ENCODE peak calls at places on chromosomes 6 and 20, in seven cellular contexts. R is bronchial epithelial cell; E is ELF-1; Z is NCI-H1417; G is stimulated activated CD4-positive, alpha-beta T cell treated with anti-CD3 and anti-CD28 coated beads, Interleukin-4, amount 100 ng/mL, for 4 hours; Y is GM12865; K is NCI-H446. X is an unnamed sample.
A peak's percentile ranks its signal among the peaks of the same experiment; 100 is the strongest.

GRCh38 chr6:70281923-70282902 is 20.7 kb downstream of the COL9A1 start:
- DNase-seq in R (no peak), E (peak; percentile 70), Z (no peak), G (no peak), Y (no peak), K (no peak), X (no peak)

GRCh38 chr20:62906209-62906608 is 20.1 kb downstream of the DIDO1 start:
- DNase-seq in R (no peak), E (no peak), Z (no peak), G (no peak), Y (no peak), K (no peak), X (no peak)

GRCh38 chr6:30344868-30345671 is at the start of gene RPP21:
- DNase-seq in R (peak; percentile 71), E (peak; percentile 86), Z (peak; percentile 91), G (peak; percentile 87), Y (peak; percentile 89), K (peak; percentile 48), X (peak; percentile 94)

GRCh38 chr20:621115-621756 is 11.1 kb upstream of the TCF15 start:
- DNase-seq in R (peak; percentile 10), E (peak; percentile 63), Z (no peak), G (no peak), Y (no peak), K (no peak), X (no peak)

GRCh38 chr6:116101790-116102189 is 1.1 kb downstream of the NT5DC1 start:
- DNase-seq in R (no peak), E (no peak), Z (no peak), G (no peak), Y (peak; percentile 26), K (no peak), X (no peak)

GRCh38 chr6:113290684-113291083 is 566.5 kb upstream of the MARCKS start:
- DNase-seq in R (no peak), E (no peak), Z (no peak), G (no peak), Y (no peak), K (no peak), X (no peak)

GRCh38 chr20:14418441-14418840 is 81.0 kb upstream of the FLRT3 start:
- DNase-seq in R (no peak), E (no peak), Z (no peak), G (no peak), Y (no peak), K (no peak), X (no peak)

GRCh38 chr6:43491750-43492661 is 14.6 kb downstream of the TJAP1 start:
- DNase-seq in R (peak; percentile 73), E (no peak), Z (no peak), G (no peak), Y (no peak), K (no peak), X (no peak)

GRCh38 chr6:40634429-40634828 is 47.3 kb upstream of the LRFN2 start:
- DNase-seq in R (no peak), E (no peak), Z (peak; percentile 68), G (no peak), Y (no peak), K (no peak), X (no peak)

GRCh38 chr20:49508435-49509199 is 26.1 kb upstream of the KCNB1 start:
- DNase-seq in R (peak; percentile 31), E (peak; percentile 47), Z (peak; percentile 66), G (no peak), Y (peak; percentile 52), K (peak; percentile 34), X (peak; percentile 8)

GRCh38 chr6:3841711-3842565 is 7.2 kb upstream of the FAM50B start:
- DNase-seq in R (peak; percentile 78), E (no peak), Z (no peak), G (no peak), Y (no peak), K (no peak), X (no peak)

GRCh38 chr6:13407709-13408695 is 79.4 kb downstream of the GFOD1 start:
- DNase-seq in R (peak; percentile 97), E (no peak), Z (no peak), G (no peak), Y (no peak), K (no peak), X (no peak)

GRCh38 chr20:13788167-13788834 is 3.5 kb downstream of the NDUFAF5 start:
- DNase-seq in R (peak; percentile 71), E (peak; percentile 24), Z (peak; percentile 31), G (peak; percentile 11), Y (peak; percentile 73), K (peak; percentile 29), X (peak; percentile 64)

X was measured in activated CD4-positive, alpha-beta T cell treated with anti-CD3 and anti-CD28 coated beads for 36 hours.